ENCODE peak calls at places on chromosomes 11 and 22, in four cellular contexts. One of them, this sample, is unnamed.

GRCh38 chr11:68354181-68354872 is 41.9 kb downstream of the LRP5 start:
- DNase-seq in lower leg skin: peak
- DNase-seq in AG04450: peak
- DNase-seq in Peyer's patch: peak
- DNase-seq in this sample: peak

GRCh38 chr11:7579226-7579825 is 65.5 kb downstream of the PPFIBP2 start:
- DNase-seq in lower leg skin: no peak
- DNase-seq in AG04450: no peak
- DNase-seq in Peyer's patch: no peak
- DNase-seq in this sample: no peak

GRCh38 chr11:35334385-35335090 is 84.8 kb downstream of the SLC1A2 start:
- DNase-seq in lower leg skin: no peak
- DNase-seq in AG04450: no peak
- DNase-seq in Peyer's patch: no peak
- DNase-seq in this sample: no peak

GRCh38 chr11:534592-535518 is 521 bp downstream of the HRAS start:
- DNase-seq in lower leg skin: peak
- DNase-seq in AG04450: no peak
- DNase-seq in Peyer's patch: peak
- DNase-seq in this sample: peak

GRCh38 chr11:88012456-88012855 is 162.8 kb downstream of the RAB38 start:
- DNase-seq in lower leg skin: no peak
- DNase-seq in AG04450: no peak
- DNase-seq in Peyer's patch: no peak
- DNase-seq in this sample: no peak

GRCh38 chr11:23205156-23205871 is 345.0 kb upstream of the CCDC179 start:
- DNase-seq in lower leg skin: no peak
- DNase-seq in AG04450: no peak
- DNase-seq in Peyer's patch: no peak
- DNase-seq in this sample: no peak

GRCh38 chr11:59616396-59616982 is 915 bp upstream of the OSBP start:
- DNase-seq in lower leg skin: no peak
- DNase-seq in AG04450: no peak
- DNase-seq in Peyer's patch: peak
- DNase-seq in this sample: no peak

GRCh38 chr11:42175203-42175602 is 715.8 kb upstream of the LRRC4C start:
- DNase-seq in lower leg skin: no peak
- DNase-seq in AG04450: no peak
- DNase-seq in Peyer's patch: no peak
- DNase-seq in this sample: peak

GRCh38 chr22:37304595-37305343 is 22.5 kb downstream of the CYTH4 start:
- DNase-seq in lower leg skin: no peak
- DNase-seq in AG04450: no peak
- DNase-seq in Peyer's patch: no peak
- DNase-seq in this sample: no peak

GRCh38 chr11:620201-620600 is 4.5 kb upstream of the IRF7 start:
- DNase-seq in lower leg skin: no peak
- DNase-seq in AG04450: no peak
- DNase-seq in Peyer's patch: no peak
- DNase-seq in this sample: no peak

GRCh38 chr22:20653012-20653794 is 120.7 kb upstream of the SERPIND1 start:
- DNase-seq in lower leg skin: no peak
- DNase-seq in AG04450: no peak
- DNase-seq in Peyer's patch: no peak
- DNase-seq in this sample: no peak

GRCh38 chr22:20655623-20656022 is 118.3 kb upstream of the SERPIND1 start:
- DNase-seq in lower leg skin: no peak
- DNase-seq in AG04450: no peak
- DNase-seq in Peyer's patch: no peak
- DNase-seq in this sample: no peak

GRCh38 chr22:20653795-20654342 is 120.0 kb upstream of the SERPIND1 start:
- DNase-seq in lower leg skin: no peak
- DNase-seq in AG04450: no peak
- DNase-seq in Peyer's patch: no peak
- DNase-seq in this sample: no peak

GRCh38 chr22:20656516-20656901 is 117.4 kb upstream of the SERPIND1 start:
- DNase-seq in lower leg skin: no peak
- DNase-seq in AG04450: no peak
- DNase-seq in Peyer's patch: no peak
- DNase-seq in this sample: no peak

GRCh38 chr22:20654343-20655208 is 119.3 kb upstream of the SERPIND1 start:
- DNase-seq in lower leg skin: no peak
- DNase-seq in AG04450: no peak
- DNase-seq in Peyer's patch: no peak
- DNase-seq in this sample: no peak
- TF ChIP-seq CTCF in lower leg skin: no peak
- TF ChIP-seq CTCF in AG04450: no peak
- TF ChIP-seq CTCF in Peyer's patch: no peak
- TF ChIP-seq CTCF in this sample: no peak

GRCh38 chr11:45149483-45150056 is 3.1 kb downstream of the PRDM11 start:
- DNase-seq in lower leg skin: peak
- DNase-seq in AG04450: no peak
- DNase-seq in Peyer's patch: no peak
- DNase-seq in this sample: no peak

GRCh38 chr11:45147017-45147728 is 734 bp downstream of the PRDM11 start:
- DNase-seq in lower leg skin: peak
- DNase-seq in AG04450: peak
- DNase-seq in Peyer's patch: peak
- DNase-seq in this sample: peak

GRCh38 chr11:45146072-45147016 is at the start of gene PRDM11:
- DNase-seq in lower leg skin: no peak
- DNase-seq in AG04450: peak
- DNase-seq in Peyer's patch: peak
- DNase-seq in this sample: no peak

GRCh38 chr11:45147871-45148270 is 1.4 kb downstream of the PRDM11 start:
- DNase-seq in lower leg skin: peak
- DNase-seq in AG04450: no peak
- DNase-seq in Peyer's patch: no peak
- DNase-seq in this sample: no peak

GRCh38 chr11:45148276-45148675 is 1.8 kb downstream of the PRDM11 start:
- DNase-seq in lower leg skin: peak
- DNase-seq in AG04450: no peak
- DNase-seq in Peyer's patch: no peak
- DNase-seq in this sample: no peak
- H3K4me3 ChIP-seq in lower leg skin: no peak
- H3K4me3 ChIP-seq in AG04450: no peak
- H3K4me3 ChIP-seq in Peyer's patch: no peak
- H3K4me3 ChIP-seq in this sample: peak

GRCh38 chr11:26134053-26134452 is 197.9 kb upstream of the ANO3 start:
- DNase-seq in lower leg skin: no peak
- DNase-seq in AG04450: no peak
- DNase-seq in Peyer's patch: no peak
- DNase-seq in this sample: no peak

GRCh38 chr11:26137651-26138050 is 194.3 kb upstream of the ANO3 start:
- DNase-seq in lower leg skin: no peak
- DNase-seq in AG04450: no peak
- DNase-seq in Peyer's patch: no peak
- DNase-seq in this sample: no peak

DNA sequence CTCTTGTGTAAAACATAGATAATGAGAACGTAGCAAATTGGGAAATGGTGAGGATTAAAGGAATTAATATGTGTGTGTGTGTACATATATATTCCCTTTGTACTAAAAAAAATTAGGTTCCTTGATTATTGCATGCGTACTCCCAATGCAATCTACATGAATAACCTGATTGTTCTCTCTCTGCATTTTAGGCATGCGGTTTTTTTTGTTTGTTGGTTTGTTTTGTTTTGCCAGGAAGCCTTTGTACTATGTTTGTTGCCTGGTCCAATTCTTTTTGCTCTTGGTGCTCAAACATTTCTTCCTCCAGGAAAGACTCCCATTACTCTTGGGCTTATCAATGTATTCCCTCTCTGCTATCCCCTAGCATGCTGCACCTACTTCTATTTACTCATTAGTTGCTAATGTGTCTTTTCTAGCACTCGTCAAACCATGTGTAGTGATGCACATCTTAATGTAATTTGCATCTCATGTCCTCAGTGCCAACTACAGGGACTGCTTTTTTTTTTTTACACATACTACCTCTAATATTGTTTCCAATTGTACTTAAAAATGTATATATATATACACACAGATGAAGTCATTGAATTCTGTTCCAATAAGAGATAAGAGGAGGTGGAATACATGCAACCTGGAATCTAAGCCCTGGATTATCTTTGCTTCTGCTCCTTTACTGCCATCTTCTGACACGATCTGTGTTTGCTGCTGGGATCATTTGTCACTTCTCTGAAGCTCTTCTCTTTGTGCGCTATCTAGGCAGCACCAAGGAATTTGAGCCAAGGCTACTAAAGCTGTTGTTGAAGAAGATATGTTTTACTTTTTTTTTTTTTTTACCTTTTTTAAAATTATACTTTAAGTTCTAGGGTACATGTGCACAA is 197.2 kb upstream of the ANO3 start:
- DNase-seq in lower leg skin: no peak
- DNase-seq in AG04450: no peak
- DNase-seq in Peyer's patch: no peak
- DNase-seq in this sample: peak
- TF ChIP-seq CTCF in lower leg skin: no peak
- TF ChIP-seq CTCF in AG04450: peak
- TF ChIP-seq CTCF in Peyer's patch: no peak
- TF ChIP-seq CTCF in this sample: peak

DNA sequence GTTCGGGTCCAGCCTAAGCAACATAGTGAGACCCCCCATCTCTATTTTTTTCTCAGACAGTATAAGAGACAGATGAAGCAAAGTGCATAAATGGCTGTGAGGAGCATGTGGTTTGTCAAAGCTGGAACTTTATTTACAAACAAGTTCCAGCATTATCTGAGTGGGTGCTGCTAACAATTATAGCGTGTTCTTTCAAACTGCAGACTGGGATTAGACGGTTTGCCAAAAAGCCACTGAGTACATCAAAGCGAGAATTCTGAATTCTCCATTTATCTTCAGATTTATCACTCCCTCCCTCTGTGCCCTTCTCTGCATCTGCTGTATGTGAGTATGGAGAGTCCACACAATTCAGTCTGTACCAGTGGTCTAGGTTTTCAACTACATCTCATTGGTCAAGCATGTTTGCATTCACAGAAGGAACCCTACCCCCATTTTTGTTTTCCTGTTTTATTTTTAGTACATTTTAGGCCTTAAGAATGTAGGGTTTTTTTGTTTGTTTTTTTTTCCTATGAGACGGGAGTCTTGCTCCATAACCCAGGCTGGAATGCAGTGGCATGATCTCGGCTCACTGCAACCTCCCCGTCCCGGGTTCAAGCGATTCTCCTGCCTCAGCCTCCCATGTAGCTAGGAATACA is 18.1 kb upstream of the INCENP start:
- DNase-seq in lower leg skin: no peak
- DNase-seq in AG04450: no peak
- DNase-seq in Peyer's patch: no peak
- DNase-seq in this sample: no peak
- H3K4me3 ChIP-seq in lower leg skin: no peak
- H3K4me3 ChIP-seq in AG04450: peak
- H3K4me3 ChIP-seq in Peyer's patch: peak
- H3K4me3 ChIP-seq in this sample: no peak

GRCh38 chr11:1869427-1870325 is 16.8 kb downstream of the LSP1 start:
- DNase-seq in lower leg skin: no peak
- DNase-seq in AG04450: no peak
- DNase-seq in Peyer's patch: no peak
- DNase-seq in this sample: no peak
- TF ChIP-seq CTCF in lower leg skin: no peak
- TF ChIP-seq CTCF in AG04450: peak
- TF ChIP-seq CTCF in Peyer's patch: no peak
- TF ChIP-seq CTCF in this sample: peak